ENCODE peak calls at places on chromosome 15, in four cellular contexts. One of them, this sample, is unnamed.

GRCh38 chr15:85411992-85412538 is 31.7 kb downstream of the AKAP13 start:
- DNase-seq in psoas muscle: no peak
- DNase-seq in aorta: no peak
- DNase-seq in endothelial cell of umbilical vein: no peak
- DNase-seq in this sample: no peak

GRCh38 chr15:71201471-71201870 is 86.2 kb downstream of the THSD4 start:
- DNase-seq in aorta: no peak
- DNase-seq in endothelial cell of umbilical vein: no peak
- DNase-seq in psoas muscle: no peak
- DNase-seq in this sample: peak; percentile 70

GRCh38 chr15:40439461-40440299 is 1.1 kb upstream of the BAHD1 start:
- DNase-seq in psoas muscle: peak; percentile 42
- DNase-seq in endothelial cell of umbilical vein: peak; percentile 17
- DNase-seq in aorta: no peak
- DNase-seq in this sample: peak; percentile 80

GRCh38 chr15:66747866-66748265 is 45.8 kb downstream of the SMAD6 start:
- DNase-seq in endothelial cell of umbilical vein: no peak
- DNase-seq in psoas muscle: no peak
- DNase-seq in aorta: peak; percentile 20
- DNase-seq in this sample: no peak

GRCh38 chr15:22949074-22949547 is 31.1 kb downstream of the CYFIP1 start:
- DNase-seq in psoas muscle: peak; percentile 73
- DNase-seq in aorta: peak; percentile 71
- DNase-seq in endothelial cell of umbilical vein: peak; percentile 78
- DNase-seq in this sample: no peak

GRCh38 chr15:40010681-40011080 is 28.3 kb downstream of the SRP14 start:
- DNase-seq in endothelial cell of umbilical vein: no peak
- DNase-seq in psoas muscle: peak; percentile 73
- DNase-seq in aorta: no peak
- DNase-seq in this sample: no peak

GRCh38 chr15:66698318-66698961 is 3.6 kb upstream of the SMAD6 start:
- DNase-seq in psoas muscle: peak; percentile 68
- DNase-seq in endothelial cell of umbilical vein: peak; percentile 71
- DNase-seq in aorta: peak; percentile 83
- DNase-seq in this sample: peak; percentile 84

GRCh38 chr15:23035964-23036566 is 3.3 kb downstream of the TUBGCP5 start:
- DNase-seq in endothelial cell of umbilical vein: peak; percentile 46
- DNase-seq in aorta: no peak
- DNase-seq in psoas muscle: no peak
- DNase-seq in this sample: no peak

DNA sequence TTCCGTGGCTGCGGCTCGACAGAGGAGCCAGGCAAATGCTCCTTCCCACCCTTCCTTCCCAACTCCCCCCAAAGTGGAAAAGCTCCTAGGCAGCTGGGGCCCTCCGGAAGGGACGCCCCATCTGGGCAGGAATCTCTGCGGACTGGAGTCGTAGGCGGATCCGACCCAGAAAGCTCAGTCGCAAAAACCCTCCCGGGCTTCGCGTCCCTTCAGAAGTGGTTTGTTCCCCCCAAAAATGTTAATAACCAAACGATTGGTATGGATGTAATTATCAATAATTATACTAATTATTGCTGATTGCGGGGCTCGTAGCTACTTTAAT is 3.8 kb downstream of the RNU6-1 start:
- DNase-seq in aorta: no peak
- DNase-seq in psoas muscle: no peak
- DNase-seq in endothelial cell of umbilical vein: no peak
- DNase-seq in this sample: no peak
- H3K27me3 ChIP-seq in aorta: no peaks in the 10 kb centered on the region
- H3K27me3 ChIP-seq in psoas muscle: peaks cover 21% of the 10 kb centered on the region
- H3K27me3 ChIP-seq in endothelial cell of umbilical vein: peaks cover 62% of the 10 kb centered on the region
- H3K27me3 ChIP-seq in this sample: peaks cover 51% of the 10 kb centered on the region

GRCh38 chr15:46502668-46503067 is 867.8 kb downstream of the SQOR start:
- DNase-seq in aorta: no peak
- DNase-seq in endothelial cell of umbilical vein: peak; percentile 2
- DNase-seq in psoas muscle: no peak
- DNase-seq in this sample: no peak
- H3K27me3 ChIP-seq in aorta: no peaks in the 10 kb centered on the region
- H3K27me3 ChIP-seq in endothelial cell of umbilical vein: no peaks in the 10 kb centered on the region
- H3K27me3 ChIP-seq in psoas muscle: no peaks in the 10 kb centered on the region
- H3K27me3 ChIP-seq in this sample: no peaks in the 10 kb centered on the region

DNA sequence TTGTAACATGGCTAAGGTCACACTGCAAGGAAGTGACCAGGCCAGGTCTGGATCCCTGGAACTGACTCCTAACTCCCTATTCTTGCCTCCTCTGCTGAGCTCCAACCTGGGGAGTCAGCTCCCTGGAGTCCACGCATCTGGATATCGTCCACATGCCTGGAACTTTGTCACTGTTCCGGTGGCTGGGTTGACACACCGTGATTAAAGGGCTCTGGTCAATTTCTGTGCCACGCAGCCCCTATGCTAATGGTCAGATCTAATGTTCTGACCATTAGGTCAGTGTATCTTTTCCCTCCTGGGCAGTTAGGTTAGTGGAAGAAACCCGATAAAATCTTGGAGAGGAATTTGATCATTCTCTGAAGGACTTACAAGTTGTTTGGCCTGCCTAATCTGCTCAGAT is 1.6 kb upstream of the TPM1 start:
- DNase-seq in aorta: peak; percentile 60
- DNase-seq in psoas muscle: no peak
- DNase-seq in endothelial cell of umbilical vein: no peak
- DNase-seq in this sample: no peak
- H3K27me3 ChIP-seq in aorta: no peaks in the 10 kb centered on the region
- H3K27me3 ChIP-seq in psoas muscle: no peaks in the 10 kb centered on the region
- H3K27me3 ChIP-seq in endothelial cell of umbilical vein: no peaks in the 10 kb centered on the region
- H3K27me3 ChIP-seq in this sample: peaks cover 35% of the 10 kb centered on the region

GRCh38 chr15:58537033-58537432 is 105.2 kb downstream of the LIPC start:
- DNase-seq in endothelial cell of umbilical vein: no peak
- DNase-seq in aorta: no peak
- DNase-seq in psoas muscle: no peak
- DNase-seq in this sample: no peak
- H3K27me3 ChIP-seq in endothelial cell of umbilical vein: peaks cover 6% of the 10 kb centered on the region
- H3K27me3 ChIP-seq in aorta: no peaks in the 10 kb centered on the region
- H3K27me3 ChIP-seq in psoas muscle: no peaks in the 10 kb centered on the region
- H3K27me3 ChIP-seq in this sample: no peaks in the 10 kb centered on the region

GRCh38 chr15:31326729-31327673 is at the start of gene KLF13:
- DNase-seq in aorta: peak; percentile 83
- DNase-seq in psoas muscle: peak; percentile 59
- DNase-seq in endothelial cell of umbilical vein: no peak
- DNase-seq in this sample: peak; percentile 90

GRCh38 chr15:31328425-31328998 is 1.9 kb downstream of the KLF13 start:
- DNase-seq in aorta: peak; percentile 68
- DNase-seq in endothelial cell of umbilical vein: no peak
- DNase-seq in psoas muscle: no peak
- DNase-seq in this sample: no peak

GRCh38 chr15:31325976-31326728 is 483 bp upstream of the KLF13 start:
- DNase-seq in endothelial cell of umbilical vein: peak; percentile 98
- DNase-seq in psoas muscle: peak; percentile 94
- DNase-seq in aorta: peak; percentile 99
- DNase-seq in this sample: peak; percentile 100

GRCh38 chr15:31328999-31329639 is 2.5 kb downstream of the KLF13 start:
- DNase-seq in endothelial cell of umbilical vein: no peak
- DNase-seq in psoas muscle: no peak
- DNase-seq in aorta: no peak
- DNase-seq in this sample: peak; percentile 87

GRCh38 chr15:31327674-31328424 is 1.2 kb downstream of the KLF13 start:
- DNase-seq in endothelial cell of umbilical vein: peak; percentile 18
- DNase-seq in aorta: peak; percentile 78
- DNase-seq in psoas muscle: peak; percentile 56
- DNase-seq in this sample: peak; percentile 93
- H3K27me3 ChIP-seq in endothelial cell of umbilical vein: no peaks in the 10 kb centered on the region
- H3K27me3 ChIP-seq in aorta: no peaks in the 10 kb centered on the region
- H3K27me3 ChIP-seq in psoas muscle: no peaks in the 10 kb centered on the region
- H3K27me3 ChIP-seq in this sample: no peaks in the 10 kb centered on the region

GRCh38 chr15:76340198-76340801 is 3.7 kb downstream of the ISL2 start:
- DNase-seq in psoas muscle: no peak
- DNase-seq in endothelial cell of umbilical vein: peak; percentile 67
- DNase-seq in aorta: no peak
- DNase-seq in this sample: no peak

GRCh38 chr15:76340802-76341365 is 4.3 kb downstream of the ISL2 start:
- DNase-seq in endothelial cell of umbilical vein: no peak
- DNase-seq in psoas muscle: no peak
- DNase-seq in aorta: no peak
- DNase-seq in this sample: no peak

GRCh38 chr15:76338555-76339301 is 2.2 kb downstream of the ISL2 start:
- DNase-seq in psoas muscle: no peak
- DNase-seq in aorta: no peak
- DNase-seq in endothelial cell of umbilical vein: no peak
- DNase-seq in this sample: no peak

GRCh38 chr15:76337739-76338554 is 1.4 kb downstream of the ISL2 start:
- DNase-seq in endothelial cell of umbilical vein: no peak
- DNase-seq in psoas muscle: no peak
- DNase-seq in aorta: no peak
- DNase-seq in this sample: no peak

GRCh38 chr15:76339302-76340197 is 3.0 kb downstream of the ISL2 start:
- DNase-seq in endothelial cell of umbilical vein: peak; percentile 62
- DNase-seq in psoas muscle: no peak
- DNase-seq in aorta: no peak
- DNase-seq in this sample: no peak
- H3K27me3 ChIP-seq in endothelial cell of umbilical vein: peaks cover 100% of the 10 kb centered on the region
- H3K27me3 ChIP-seq in psoas muscle: peaks cover 69% of the 10 kb centered on the region
- H3K27me3 ChIP-seq in aorta: no peaks in the 10 kb centered on the region
- H3K27me3 ChIP-seq in this sample: peaks cover 100% of the 10 kb centered on the region

GRCh38 chr15:42053010-42053409 is 32.2 kb upstream of the PLA2G4E start:
- DNase-seq in psoas muscle: no peak
- DNase-seq in endothelial cell of umbilical vein: no peak
- DNase-seq in aorta: no peak
- DNase-seq in this sample: no peak
- H3K27me3 ChIP-seq in psoas muscle: no peaks in the 10 kb centered on the region
- H3K27me3 ChIP-seq in endothelial cell of umbilical vein: peaks cover 7% of the 10 kb centered on the region
- H3K27me3 ChIP-seq in aorta: no peaks in the 10 kb centered on the region
- H3K27me3 ChIP-seq in this sample: no peaks in the 10 kb centered on the region

GRCh38 chr15:69298354-69298696 is 387 bp upstream of the PAQR5 start:
- DNase-seq in aorta: peak; percentile 34
- DNase-seq in psoas muscle: no peak
- DNase-seq in endothelial cell of umbilical vein: no peak
- DNase-seq in this sample: peak; percentile 71
- H3K27me3 ChIP-seq in aorta: no peaks in the 10 kb centered on the region
- H3K27me3 ChIP-seq in psoas muscle: peaks cover 11% of the 10 kb centered on the region
- H3K27me3 ChIP-seq in endothelial cell of umbilical vein: peaks cover 24% of the 10 kb centered on the region
- H3K27me3 ChIP-seq in this sample: no peaks in the 10 kb centered on the region

GRCh38 chr15:58058068-58058467 is 7.4 kb downstream of the ALDH1A2 start:
- DNase-seq in psoas muscle: no peak
- DNase-seq in aorta: no peak
- DNase-seq in endothelial cell of umbilical vein: no peak
- DNase-seq in this sample: no peak

GRCh38 chr15:58058729-58059128 is 6.8 kb downstream of the ALDH1A2 start:
- DNase-seq in psoas muscle: no peak
- DNase-seq in endothelial cell of umbilical vein: no peak
- DNase-seq in aorta: no peak
- DNase-seq in this sample: no peak

GRCh38 chr15:58062175-58062574 is 3.3 kb downstream of the ALDH1A2 start:
- DNase-seq in aorta: no peak
- DNase-seq in endothelial cell of umbilical vein: peak; percentile 66
- DNase-seq in psoas muscle: no peak
- DNase-seq in this sample: no peak

GRCh38 chr15:58062983-58063382 is 2.5 kb downstream of the ALDH1A2 start:
- DNase-seq in psoas muscle: no peak
- DNase-seq in aorta: no peak
- DNase-seq in endothelial cell of umbilical vein: peak; percentile 63
- DNase-seq in this sample: no peak

GRCh38 chr15:58060575-58060974 is 4.9 kb downstream of the ALDH1A2 start:
- DNase-seq in aorta: no peak
- DNase-seq in endothelial cell of umbilical vein: peak; percentile 12
- DNase-seq in psoas muscle: no peak
- DNase-seq in this sample: no peak
- H3K27me3 ChIP-seq in aorta: no peaks in the 10 kb centered on the region
- H3K27me3 ChIP-seq in endothelial cell of umbilical vein: no peaks in the 10 kb centered on the region
- H3K27me3 ChIP-seq in psoas muscle: peaks cover 6% of the 10 kb centered on the region
- H3K27me3 ChIP-seq in this sample: peaks cover 66% of the 10 kb centered on the region

GRCh38 chr15:73750441-73750840 is 2.7 kb downstream of the INSYN1 start:
- DNase-seq in psoas muscle: no peak
- DNase-seq in endothelial cell of umbilical vein: no peak
- DNase-seq in aorta: no peak
- DNase-seq in this sample: no peak
- H3K27me3 ChIP-seq in psoas muscle: peaks cover 8% of the 10 kb centered on the region
- H3K27me3 ChIP-seq in endothelial cell of umbilical vein: peaks cover 34% of the 10 kb centered on the region
- H3K27me3 ChIP-seq in aorta: no peaks in the 10 kb centered on the region
- H3K27me3 ChIP-seq in this sample: peaks cover 21% of the 10 kb centered on the region